ENCODE peak calls at places on chromosomes 3 and 15, in nine cellular contexts. Y, X, L, W, Z, P, H, U and K are unnamed samples.

GRCh38 chr15:85618956-85619491 is 175.7 kb downstream of the KLHL25 start:
- DNase-seq in Y (no peak), X (peak), L (peak), W (peak), Z (peak), P (peak), H (peak), U (peak), K (no peak)

GRCh38 chr3:98440283-98440682 is 22.7 kb upstream of the OR5K1 start:
- DNase-seq in Y (no peak), X (no peak), L (no peak), W (no peak), Z (no peak), P (no peak), H (no peak), U (no peak), K (no peak)

GRCh38 chr15:58699769-58700168 is 49.7 kb downstream of the ADAM10 start:
- DNase-seq in Y (no peak), X (no peak), L (no peak), W (no peak), Z (no peak), P (no peak), H (no peak), U (no peak), K (no peak)

GRCh38 chr3:133882986-133883586 is 12.6 kb downstream of the RAB6B start:
- DNase-seq in Y (no peak), X (no peak), L (no peak), W (no peak), Z (no peak), P (no peak), H (no peak), U (no peak), K (no peak)

GRCh38 chr15:59131456-59131855 is 26.5 kb downstream of the CCNB2 start:
- DNase-seq in Y (no peak), X (no peak), L (no peak), W (no peak), Z (no peak), P (no peak), H (no peak), U (no peak), K (no peak)

GRCh38 chr3:43106293-43106628 is 382 bp upstream of the POMGNT2 start:
- DNase-seq in Y (no peak), X (no peak), L (no peak), W (no peak), Z (no peak), P (no peak), H (no peak), U (no peak), K (no peak)

GRCh38 chr3:76700323-76700722 is 339.6 kb upstream of the ROBO2 start:
- DNase-seq in Y (no peak), X (no peak), L (no peak), W (no peak), Z (no peak), P (no peak), H (no peak), U (no peak), K (no peak)

GRCh38 chr3:158845748-158846350 is 44.0 kb downstream of the MFSD1 start:
- DNase-seq in Y (peak), X (peak), L (no peak), W (peak), Z (no peak), P (peak), H (peak), U (peak), K (no peak)

GRCh38 chr3:124381565-124382333 is 348.5 kb upstream of the UMPS start:
- DNase-seq in Y (no peak), X (no peak), L (no peak), W (no peak), Z (no peak), P (no peak), H (no peak), U (no peak), K (no peak)

GRCh38 chr3:63940389-63940757 is 28.2 kb upstream of the SCAANT1 start:
- DNase-seq in Y (no peak), X (no peak), L (no peak), W (no peak), Z (no peak), P (peak), H (no peak), U (no peak), K (no peak)